ENCODE peak calls at places on chromosome 21, in four cellular contexts. A is NCI-H187 treated with DMSO at 0.1 percent for 48 hours, L is RWPE1, D is EL. U is an unnamed sample.

GRCh38 chr21:37821791-37822450 is 94.3 kb downstream of the KCNJ6 start:
- DNase-seq in A (no peak), L (peak), D (peak), U (no peak)

GRCh38 chr21:44943686-44944550 is 4.1 kb downstream of the SLX9 start:
- DNase-seq in A (no peak), L (no peak), D (no peak), U (no peak)

GRCh38 chr21:28767523-28767922 is 225.2 kb downstream of the LTN1 start:
- DNase-seq in A (no peak), L (no peak), D (no peak), U (no peak)

GRCh38 chr21:29231781-29232548 is 66.8 kb upstream of the BACH1 start:
- DNase-seq in A (no peak), L (no peak), D (no peak), U (no peak)

GRCh38 chr21:38343691-38344090 is 86.9 kb downstream of the KCNJ15 start:
- DNase-seq in A (no peak), L (peak), D (peak), U (no peak)

GRCh38 chr21:38853421-38853919 is 47.7 kb downstream of the ETS2 start:
- DNase-seq in A (no peak), L (peak), D (peak), U (no peak)

GRCh38 chr21:42631142-42631541 is 22.3 kb upstream of the PDE9A start:
- DNase-seq in A (no peak), L (no peak), D (no peak), U (no peak)

GRCh38 chr21:37445228-37445627 is 78.7 kb downstream of the DYRK1A start:
- DNase-seq in A (no peak), L (no peak), D (peak), U (no peak)

GRCh38 chr21:10272216-10272615 is 249.2 kb upstream of the TPTE start:
- DNase-seq in A (no peak), L (no peak), D (peak), U (no peak)

GRCh38 chr21:41895643-41896493 is 16.7 kb upstream of the PRDM15 start:
- DNase-seq in A (no peak), L (no peak), D (no peak), U (no peak)

U was measured in NCI-H1436 treated with DMSO at 0.1 percent for 48 hours.